ENCODE peak calls at places on chromosomes 1 and 21, in five cellular contexts. G is psoas muscle, N is ovary, I is GM12865, A is fibroblast of mammary gland. V is an unnamed sample.

GRCh38 chr1:204398197-204399125 is 13.2 kb downstream of the PPP1R15B start:
- DNase-seq in G (peak), N (peak), I (peak), A (peak), V (no peak)

GRCh38 chr21:44199448-44199847 is 41.3 kb downstream of the ICOSLG start:
- DNase-seq in G (no peak), N (no peak), I (no peak), A (no peak), V (no peak)

GRCh38 chr1:165899461-165899941 is 72.1 kb downstream of the UCK2 start:
- DNase-seq in G (no peak), N (no peak), I (no peak), A (peak), V (no peak)

GRCh38 chr1:27522148-27522859 is 32.3 kb upstream of the WASF2 start:
- DNase-seq in G (peak), N (no peak), I (no peak), A (peak), V (no peak)

GRCh38 chr21:43331962-43332458 is 94.9 kb downstream of the SIK1 start:
- DNase-seq in G (peak), N (peak), I (no peak), A (peak), V (peak)

GRCh38 chr1:207414606-207415108 is 39.5 kb upstream of the CR2 start:
- DNase-seq in G (no peak), N (no peak), I (peak), A (no peak), V (no peak)

GRCh38 chr1:115301438-115302020 is 36.5 kb downstream of the NGF start:
- DNase-seq in G (no peak), N (no peak), I (no peak), A (peak), V (no peak)

GRCh38 chr1:94801919-94802546 is 18.1 kb upstream of the SLC44A3 start:
- DNase-seq in G (peak), N (peak), I (peak), A (peak), V (peak)

GRCh38 chr1:39102537-39103320 is 76.6 kb downstream of the NDUFS5 start:
- DNase-seq in G (no peak), N (no peak), I (peak), A (peak), V (peak)

GRCh38 chr1:82492168-82492567 is 691.4 kb downstream of the ADGRL2 start:
- DNase-seq in G (no peak), N (no peak), I (no peak), A (no peak), V (no peak)

GRCh38 chr1:60126733-60127132 is 53.2 kb upstream of the C1orf87 start:
- DNase-seq in G (no peak), N (no peak), I (no peak), A (peak), V (no peak)

GRCh38 chr1:231724876-231725647 is 98.5 kb downstream of the DISC1 start:
- DNase-seq in G (no peak), N (peak), I (peak), A (peak), V (peak)

GRCh38 chr1:59733443-59734141 is 81.2 kb upstream of the HOOK1 start:
- DNase-seq in G (no peak), N (no peak), I (no peak), A (peak), V (no peak)

GRCh38 chr1:246193537-246193936 is 313.5 kb downstream of the SMYD3 start:
- DNase-seq in G (no peak), N (no peak), I (no peak), A (no peak), V (no peak)

GRCh38 chr1:150256549-150257341 is 829 bp upstream of the CA14 start:
- DNase-seq in G (no peak), N (no peak), I (no peak), A (no peak), V (no peak)

GRCh38 chr1:64980745-64981601 is 14.6 kb upstream of the JAK1 start:
- DNase-seq in G (no peak), N (no peak), I (no peak), A (peak), V (no peak)

GRCh38 chr1:224767031-224767430 is 150.9 kb downstream of the CNIH3 start:
- DNase-seq in G (no peak), N (no peak), I (no peak), A (no peak), V (no peak)

GRCh38 chr1:29804181-29804899 is 568.0 kb downstream of the PTPRU start:
- DNase-seq in G (no peak), N (no peak), I (no peak), A (no peak), V (no peak)

GRCh38 chr21:40595806-40596205 is 251.2 kb downstream of the DSCAM start:
- DNase-seq in G (no peak), N (no peak), I (no peak), A (no peak), V (no peak)

GRCh38 chr1:117568999-117569398 is 36.8 kb upstream of the TENT5C start:
- DNase-seq in G (no peak), N (no peak), I (no peak), A (no peak), V (no peak)

GRCh38 chr1:39204441-39205081 is at the start of gene MACF1:
- DNase-seq in G (peak), N (peak), I (peak), A (peak), V (peak)

GRCh38 chr21:16587671-16588379 is 858.0 kb downstream of the USP25 start:
- DNase-seq in G (no peak), N (peak), I (no peak), A (peak), V (peak)

GRCh38 chr1:98053471-98054366 is 132.9 kb upstream of the DPYD start:
- DNase-seq in G (peak), N (peak), I (peak), A (peak), V (no peak)

GRCh38 chr1:67019600-67020136 is 34.3 kb downstream of the SLC35D1 start:
- DNase-seq in G (no peak), N (no peak), I (no peak), A (peak), V (peak)

GRCh38 chr1:224170748-224171478 is 12.1 kb upstream of the DEGS1 start:
- DNase-seq in G (no peak), N (no peak), I (peak), A (peak), V (no peak)

GRCh38 chr21:37496972-37497371 is 130.4 kb downstream of the DYRK1A start:
- DNase-seq in G (no peak), N (no peak), I (no peak), A (peak), V (no peak)

GRCh38 chr1:59077739-59078503 is 219.0 kb upstream of the FGGY start:
- DNase-seq in G (no peak), N (no peak), I (no peak), A (no peak), V (no peak)

GRCh38 chr1:204633665-204634064 is 51.9 kb downstream of the LRRN2 start:
- DNase-seq in G (no peak), N (no peak), I (no peak), A (peak), V (no peak)

GRCh38 chr1:37255111-37255795 is 219.1 kb upstream of the ZC3H12A start:
- DNase-seq in G (no peak), N (no peak), I (peak), A (no peak), V (no peak)

GRCh38 chr1:27973771-27974452 is 14.1 kb downstream of the XKR8 start:
- DNase-seq in G (no peak), N (no peak), I (no peak), A (no peak), V (no peak)

GRCh38 chr1:45304311-45305081 is 22.2 kb upstream of the HPDL start:
- DNase-seq in G (peak), N (peak), I (peak), A (no peak), V (no peak)

GRCh38 chr1:85801520-85801919 is 93.3 kb upstream of the ZNHIT6 start:
- DNase-seq in G (no peak), N (no peak), I (no peak), A (peak), V (no peak)

GRCh38 chr1:61435226-61435625 is 289.7 kb downstream of the TM2D1 start:
- DNase-seq in G (no peak), N (no peak), I (no peak), A (no peak), V (no peak)

GRCh38 chr1:43719063-43719462 is 11.7 kb downstream of the ST3GAL3 start:
- DNase-seq in G (no peak), N (no peak), I (no peak), A (peak), V (no peak)

GRCh38 chr1:6052543-6053205 is 7.0 kb downstream of the KCNAB2 start:
- DNase-seq in G (peak), N (peak), I (peak), A (peak), V (peak)

GRCh38 chr1:44346184-44346583 is 8.9 kb downstream of the ERI3 start:
- DNase-seq in G (no peak), N (no peak), I (no peak), A (no peak), V (no peak)

GRCh38 chr1:197486948-197487347 is 218.9 kb downstream of the CRB1 start:
- DNase-seq in G (no peak), N (no peak), I (peak), A (peak), V (peak)

GRCh38 chr1:231626535-231626950 is at the start of gene DISC1:
- DNase-seq in G (peak), N (peak), I (peak), A (peak), V (peak)

GRCh38 chr1:201999625-202000238 is 10.7 kb upstream of the ELF3 start:
- DNase-seq in G (no peak), N (no peak), I (peak), A (peak), V (peak)

GRCh38 chr1:244327533-244327932 is 124.2 kb downstream of the ADSS2 start:
- DNase-seq in G (no peak), N (no peak), I (no peak), A (no peak), V (no peak)

GRCh38 chr1:244322791-244323521 is 128.8 kb downstream of the ADSS2 start:
- DNase-seq in G (no peak), N (no peak), I (peak), A (peak), V (peak)

GRCh38 chr1:244324176-244324883 is 127.4 kb downstream of the ADSS2 start:
- DNase-seq in G (no peak), N (no peak), I (no peak), A (no peak), V (no peak)

GRCh38 chr1:244326757-244327156 is 125.0 kb downstream of the ADSS2 start:
- DNase-seq in G (no peak), N (no peak), I (no peak), A (no peak), V (no peak)

GRCh38 chr1:244325056-244325764 is 126.5 kb downstream of the ADSS2 start:
- DNase-seq in G (no peak), N (no peak), I (peak), A (no peak), V (no peak)
- H3K4me3 ChIP-seq in G (no peak), N (no peak), I (peak), A (no peak), V (no peak)

DNA sequence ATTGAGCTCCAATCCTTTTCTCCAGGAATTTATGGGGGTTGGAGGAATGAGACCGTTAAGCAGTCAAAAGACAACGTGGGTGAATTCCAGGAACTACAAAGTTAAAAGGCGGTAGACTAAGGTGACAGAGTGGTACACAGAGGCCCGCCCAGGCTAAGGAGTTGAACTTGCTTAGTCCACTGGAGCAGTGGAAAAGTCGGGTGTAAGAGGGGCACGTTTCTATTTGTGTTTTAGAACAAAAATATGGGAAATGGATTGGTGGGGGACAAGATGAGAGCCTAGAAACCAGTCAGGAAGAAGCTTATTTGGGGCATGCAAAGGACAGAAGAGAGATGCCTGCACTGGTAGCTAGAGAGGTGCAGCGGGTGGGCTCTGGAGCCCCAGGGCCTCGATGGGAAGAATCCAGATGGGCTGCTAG is 1.2 kb upstream of the LIN9 start:
- DNase-seq in G (no peak), N (no peak), I (no peak), A (no peak), V (no peak)
- H3K4me3 ChIP-seq in G (peak), N (no peak), I (no peak), A (peak), V (peak)

GRCh38 chr1:109963864-109964263 is 20.7 kb upstream of the AHCYL1 start:
- DNase-seq in G (no peak), N (no peak), I (no peak), A (peak), V (no peak)

GRCh38 chr1:109959632-109959973 is 25.0 kb upstream of the AHCYL1 start:
- DNase-seq in G (no peak), N (no peak), I (no peak), A (no peak), V (no peak)

GRCh38 chr1:109954180-109954579 is 30.4 kb upstream of the AHCYL1 start:
- DNase-seq in G (no peak), N (no peak), I (no peak), A (no peak), V (no peak)

GRCh38 chr1:109960745-109961094 is 23.8 kb upstream of the AHCYL1 start:
- DNase-seq in G (no peak), N (no peak), I (no peak), A (no peak), V (no peak)

GRCh38 chr1:109959974-109960744 is 24.4 kb upstream of the AHCYL1 start:
- DNase-seq in G (no peak), N (no peak), I (no peak), A (peak), V (peak)
- H3K4me3 ChIP-seq in G (no peak), N (no peak), I (no peak), A (no peak), V (no peak)

GRCh38 chr21:15001773-15002647 is 62.8 kb downstream of the NRIP1 start:
- DNase-seq in G (no peak), N (no peak), I (peak), A (no peak), V (no peak)

GRCh38 chr21:15005391-15005790 is 59.4 kb downstream of the NRIP1 start:
- DNase-seq in G (no peak), N (peak), I (no peak), A (no peak), V (no peak)

GRCh38 chr21:15004721-15005370 is 60.0 kb downstream of the NRIP1 start:
- DNase-seq in G (no peak), N (no peak), I (no peak), A (no peak), V (no peak)

GRCh38 chr21:15001113-15001512 is 63.7 kb downstream of the NRIP1 start:
- DNase-seq in G (no peak), N (no peak), I (no peak), A (no peak), V (no peak)

GRCh38 chr21:15003463-15004135 is 61.2 kb downstream of the NRIP1 start:
- DNase-seq in G (peak), N (peak), I (no peak), A (no peak), V (no peak)
- H3K4me3 ChIP-seq in G (no peak), N (no peak), I (no peak), A (no peak), V (no peak)

GRCh38 chr1:51328926-51329325 is 1.4 kb downstream of the TTC39A start:
- DNase-seq in G (no peak), N (no peak), I (no peak), A (no peak), V (no peak)

GRCh38 chr1:51328279-51328678 is 2.1 kb downstream of the TTC39A start:
- DNase-seq in G (no peak), N (no peak), I (no peak), A (no peak), V (no peak)

GRCh38 chr1:51331206-51332100 is 1.1 kb upstream of the TTC39A start:
- DNase-seq in G (no peak), N (no peak), I (peak), A (peak), V (no peak)

GRCh38 chr1:51330331-51331201 is at the start of gene TTC39A:
- DNase-seq in G (no peak), N (no peak), I (no peak), A (no peak), V (no peak)

DNA sequence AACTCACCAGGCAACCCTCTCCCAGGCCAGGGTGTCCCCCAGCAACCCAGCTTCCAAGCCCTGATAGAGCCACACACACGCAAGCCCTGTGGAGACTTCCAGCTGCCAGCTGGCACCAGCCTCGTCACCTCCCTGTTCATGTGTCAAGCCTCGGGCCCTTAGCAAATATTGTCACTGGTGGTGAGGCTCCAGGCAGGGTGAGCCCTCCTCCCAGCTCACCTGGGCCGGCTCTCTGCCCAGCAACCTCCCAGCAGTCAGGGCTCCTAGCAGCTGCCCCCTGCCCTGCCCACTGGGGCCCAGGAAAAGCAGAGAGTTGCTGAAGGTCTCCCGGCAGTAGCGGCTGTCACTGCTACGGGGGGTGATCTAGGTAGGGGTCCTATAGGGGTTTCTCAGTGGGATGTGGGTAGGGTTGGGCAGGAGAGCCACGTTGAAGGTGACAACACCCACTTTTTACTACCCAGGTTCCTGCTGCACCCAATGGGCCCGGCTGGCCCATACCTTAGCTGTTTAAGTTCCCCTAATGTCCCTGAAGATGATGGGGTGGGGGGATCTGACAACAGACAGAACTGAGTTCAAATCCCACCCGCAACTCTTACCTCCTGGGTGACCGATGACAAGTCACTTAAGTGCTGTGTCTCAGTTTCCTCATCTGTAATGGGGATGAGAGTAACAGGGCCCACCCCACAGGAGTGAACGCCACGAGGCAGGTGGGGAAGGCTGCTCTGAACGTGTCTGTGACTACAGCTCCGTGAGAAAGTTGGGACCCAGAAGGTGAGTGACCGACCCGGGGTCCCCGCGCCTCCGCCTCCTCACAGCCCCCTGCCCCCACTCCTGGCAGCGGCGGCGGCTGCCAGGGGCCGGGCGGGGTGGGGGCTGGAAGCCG is 678 bp downstream of the TTC39A start:
- DNase-seq in G (no peak), N (no peak), I (no peak), A (no peak), V (no peak)
- H3K4me3 ChIP-seq in G (peak), N (no peak), I (no peak), A (no peak), V (peak)

DNA sequence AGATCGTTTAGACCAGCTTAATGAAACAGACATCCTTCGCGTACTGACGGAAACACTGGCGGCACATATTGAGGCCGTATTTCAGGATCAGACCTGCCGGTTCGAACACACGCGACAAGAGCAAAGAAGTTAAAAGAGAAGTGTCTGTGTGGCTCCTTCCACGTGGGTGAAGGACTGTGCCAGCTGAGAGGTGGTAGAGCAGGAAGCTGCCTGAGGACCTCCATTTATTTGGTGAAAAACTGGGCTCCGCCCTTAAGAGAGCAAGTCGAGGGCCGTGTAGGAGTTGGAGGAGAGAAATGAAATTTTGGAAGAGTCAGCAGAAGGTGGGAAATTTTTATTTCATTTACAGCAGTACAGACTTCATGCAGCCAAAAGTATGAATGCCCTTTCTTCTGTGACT is 38.8 kb upstream of the ADORA3 start:
- DNase-seq in G (no peak), N (no peak), I (no peak), A (no peak), V (no peak)
- H3K4me3 ChIP-seq in G (no peak), N (no peak), I (no peak), A (no peak), V (no peak)

GRCh38 chr1:162944974-162945639 is 84.1 kb upstream of the CCDC190 start:
- DNase-seq in G (no peak), N (no peak), I (no peak), A (no peak), V (no peak)
- H3K4me3 ChIP-seq in G (no peak), N (no peak), I (no peak), A (no peak), V (no peak)

GRCh38 chr21:38914531-38915385 is 109.0 kb downstream of the ETS2 start:
- DNase-seq in G (no peak), N (peak), I (no peak), A (peak), V (peak)

GRCh38 chr21:38913120-38913975 is 107.6 kb downstream of the ETS2 start:
- DNase-seq in G (peak), N (peak), I (no peak), A (peak), V (peak)

GRCh38 chr21:38912789-38913119 is 107.0 kb downstream of the ETS2 start:
- DNase-seq in G (no peak), N (no peak), I (no peak), A (no peak), V (no peak)

GRCh38 chr21:38915546-38915945 is 109.8 kb downstream of the ETS2 start:
- DNase-seq in G (no peak), N (no peak), I (no peak), A (no peak), V (no peak)

DNA sequence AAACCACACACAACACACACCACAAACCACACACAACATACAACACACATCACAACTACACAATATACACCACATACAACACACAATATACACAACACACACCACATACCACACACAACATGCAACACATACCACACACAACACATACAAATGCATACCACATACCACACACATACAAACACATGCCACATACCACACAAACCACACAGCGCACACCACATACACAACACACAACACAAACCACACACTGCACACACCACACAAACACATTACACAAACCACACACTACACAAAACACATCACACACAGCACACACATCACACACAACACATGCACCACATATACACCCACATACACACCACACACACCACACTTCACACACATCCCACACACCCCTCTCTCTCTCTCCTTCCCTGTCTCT is 108.4 kb downstream of the ETS2 start:
- DNase-seq in G (no peak), N (no peak), I (no peak), A (no peak), V (no peak)
- H3K4me3 ChIP-seq in G (no peak), N (no peak), I (no peak), A (no peak), V (no peak)

GRCh38 chr1:154567386-154568164 is at the start of gene CHRNB2:
- DNase-seq in G (peak), N (peak), I (peak), A (peak), V (no peak)
- H3K4me3 ChIP-seq in G (peak), N (no peak), I (no peak), A (peak), V (peak)